ENCODE peak calls at places on chromosomes 16 and 17, in six cellular contexts. One of them, this sample, is unnamed. For H3K9me3, the result is how much of the 10 kb centered on the place peaks cover.

GRCh38 chr17:8375738-8376259 is 705 bp downstream of the KRABD2 start:
- DNase-seq in lower lobe of right lung: no peak
- DNase-seq in ovary: no peak
- DNase-seq in cardiac muscle cell: no peak
- DNase-seq in prostate gland: peak
- DNase-seq in uterus: no peak
- DNase-seq in this sample: no peak

GRCh38 chr16:87581867-87582220 is 20.5 kb upstream of the JPH3 start:
- DNase-seq in uterus: peak
- DNase-seq in ovary: peak
- DNase-seq in prostate gland: peak
- DNase-seq in cardiac muscle cell: peak
- DNase-seq in lower lobe of right lung: no peak
- DNase-seq in this sample: peak

GRCh38 chr17:6756425-6757012 is 673 bp downstream of the XAF1 start:
- DNase-seq in uterus: no peak
- DNase-seq in ovary: peak
- DNase-seq in cardiac muscle cell: no peak
- DNase-seq in prostate gland: no peak
- DNase-seq in lower lobe of right lung: no peak
- DNase-seq in this sample: no peak

GRCh38 chr17:68809148-68809547 is 146.0 kb downstream of the ABCA8 start:
- DNase-seq in lower lobe of right lung: no peak
- DNase-seq in uterus: no peak
- DNase-seq in cardiac muscle cell: no peak
- DNase-seq in prostate gland: no peak
- DNase-seq in ovary: no peak
- DNase-seq in this sample: no peak

GRCh38 chr16:84302111-84302954 is 7.7 kb downstream of the WFDC1 start:
- DNase-seq in lower lobe of right lung: no peak
- DNase-seq in ovary: no peak
- DNase-seq in prostate gland: no peak
- DNase-seq in uterus: no peak
- DNase-seq in cardiac muscle cell: no peak
- DNase-seq in this sample: no peak

GRCh38 chr16:54366943-54367342 is 80.4 kb upstream of the IRX3 start:
- DNase-seq in uterus: no peak
- DNase-seq in ovary: no peak
- DNase-seq in cardiac muscle cell: no peak
- DNase-seq in lower lobe of right lung: no peak
- DNase-seq in prostate gland: no peak
- DNase-seq in this sample: no peak

GRCh38 chr17:29073520-29073919 is 30.6 kb downstream of the PIPOX start:
- DNase-seq in uterus: no peak
- DNase-seq in lower lobe of right lung: no peak
- DNase-seq in cardiac muscle cell: no peak
- DNase-seq in ovary: no peak
- DNase-seq in prostate gland: no peak
- DNase-seq in this sample: no peak

GRCh38 chr16:1775006-1775845 is 2.3 kb upstream of the MRPS34 start:
- DNase-seq in uterus: no peak
- DNase-seq in lower lobe of right lung: no peak
- DNase-seq in prostate gland: no peak
- DNase-seq in ovary: no peak
- DNase-seq in cardiac muscle cell: no peak
- DNase-seq in this sample: peak

GRCh38 chr17:44770526-44770925 is 11.7 kb downstream of the ADAM11 start:
- DNase-seq in ovary: no peak
- DNase-seq in lower lobe of right lung: no peak
- DNase-seq in uterus: no peak
- DNase-seq in prostate gland: no peak
- DNase-seq in cardiac muscle cell: no peak
- DNase-seq in this sample: no peak

GRCh38 chr16:87383522-87384161 is at the start of gene FBXO31:
- DNase-seq in uterus: peak
- DNase-seq in cardiac muscle cell: peak
- DNase-seq in prostate gland: peak
- DNase-seq in lower lobe of right lung: peak
- DNase-seq in ovary: peak
- DNase-seq in this sample: peak

GRCh38 chr16:88078111-88078775 is 127.0 kb downstream of the BANP start:
- DNase-seq in uterus: no peak
- DNase-seq in cardiac muscle cell: no peak
- DNase-seq in ovary: no peak
- DNase-seq in lower lobe of right lung: peak
- DNase-seq in prostate gland: no peak
- DNase-seq in this sample: no peak

GRCh38 chr17:56028837-56029236 is 124.4 kb upstream of the ANKFN1 start:
- DNase-seq in cardiac muscle cell: no peak
- DNase-seq in prostate gland: no peak
- DNase-seq in uterus: no peak
- DNase-seq in ovary: no peak
- DNase-seq in lower lobe of right lung: no peak
- DNase-seq in this sample: no peak

GRCh38 chr17:41415833-41416335 is 8.5 kb downstream of the KRT37 start:
- DNase-seq in lower lobe of right lung: no peak
- DNase-seq in cardiac muscle cell: no peak
- DNase-seq in uterus: peak
- DNase-seq in ovary: peak
- DNase-seq in prostate gland: no peak
- DNase-seq in this sample: peak

GRCh38 chr17:81476097-81476496 is 36.5 kb downstream of the ACTG1 start:
- DNase-seq in prostate gland: no peak
- DNase-seq in uterus: no peak
- DNase-seq in ovary: no peak
- DNase-seq in lower lobe of right lung: no peak
- DNase-seq in cardiac muscle cell: no peak
- DNase-seq in this sample: no peak
- H3K4me3 ChIP-seq in prostate gland: no peak
- H3K4me3 ChIP-seq in uterus: no peak
- H3K4me3 ChIP-seq in ovary: no peak
- H3K4me3 ChIP-seq in lower lobe of right lung: no peak
- H3K4me3 ChIP-seq in cardiac muscle cell: no peak
- H3K4me3 ChIP-seq in this sample: no peak

GRCh38 chr16:13912891-13913290 is 7.1 kb upstream of the ERCC4 start:
- DNase-seq in cardiac muscle cell: no peak
- DNase-seq in lower lobe of right lung: no peak
- DNase-seq in ovary: no peak
- DNase-seq in prostate gland: no peak
- DNase-seq in uterus: no peak
- DNase-seq in this sample: no peak

GRCh38 chr16:13911871-13912270 is 8.1 kb upstream of the ERCC4 start:
- DNase-seq in cardiac muscle cell: no peak
- DNase-seq in lower lobe of right lung: no peak
- DNase-seq in prostate gland: no peak
- DNase-seq in ovary: no peak
- DNase-seq in uterus: no peak
- DNase-seq in this sample: no peak

GRCh38 chr16:13911306-13911705 is 8.6 kb upstream of the ERCC4 start:
- DNase-seq in ovary: no peak
- DNase-seq in lower lobe of right lung: no peak
- DNase-seq in prostate gland: no peak
- DNase-seq in cardiac muscle cell: no peak
- DNase-seq in uterus: no peak
- DNase-seq in this sample: no peak

GRCh38 chr16:13913374-13914292 is 6.3 kb upstream of the ERCC4 start:
- DNase-seq in uterus: no peak
- DNase-seq in lower lobe of right lung: no peak
- DNase-seq in prostate gland: no peak
- DNase-seq in cardiac muscle cell: no peak
- DNase-seq in ovary: no peak
- DNase-seq in this sample: no peak

GRCh38 chr16:13915033-13915635 is 4.8 kb upstream of the ERCC4 start:
- DNase-seq in uterus: no peak
- DNase-seq in cardiac muscle cell: no peak
- DNase-seq in ovary: no peak
- DNase-seq in lower lobe of right lung: no peak
- DNase-seq in prostate gland: no peak
- DNase-seq in this sample: no peak
- TF ChIP-seq CTCF in uterus: no peak
- TF ChIP-seq CTCF in cardiac muscle cell: no peak
- TF ChIP-seq CTCF in ovary: no peak
- TF ChIP-seq CTCF in lower lobe of right lung: no peak
- TF ChIP-seq CTCF in prostate gland: no peak
- TF ChIP-seq CTCF in this sample: no peak

DNA sequence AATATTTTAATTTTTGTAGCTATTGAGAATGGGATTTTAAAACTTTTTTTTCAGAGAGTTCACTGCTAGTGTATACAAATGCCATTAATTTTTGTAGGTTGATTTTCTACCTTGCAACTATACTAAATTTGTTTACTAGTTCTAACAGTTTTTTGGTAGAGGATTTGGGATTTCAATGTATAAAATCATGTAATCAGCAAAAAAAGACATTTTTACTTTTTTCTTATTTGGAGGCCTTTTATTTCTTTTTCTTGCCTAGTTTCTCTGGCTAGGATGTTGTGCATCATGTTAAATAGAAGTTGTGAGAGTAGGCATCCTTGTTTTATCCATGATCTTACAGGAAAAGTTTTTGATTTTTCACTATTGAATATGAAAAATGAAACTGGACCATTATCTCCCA is 602.9 kb upstream of the KIF2B start:
- DNase-seq in prostate gland: no peak
- DNase-seq in cardiac muscle cell: no peak
- DNase-seq in ovary: no peak
- DNase-seq in lower lobe of right lung: no peak
- DNase-seq in uterus: no peak
- DNase-seq in this sample: no peak
- H3K9me3 ChIP-seq in prostate gland: under half
- H3K9me3 ChIP-seq in cardiac muscle cell: under half
- H3K9me3 ChIP-seq in ovary: under half
- H3K9me3 ChIP-seq in lower lobe of right lung: under half
- H3K9me3 ChIP-seq in uterus: under half
- H3K9me3 ChIP-seq in this sample: under half

GRCh38 chr16:11603331-11603750 is 16.6 kb upstream of the LITAF start:
- DNase-seq in ovary: peak
- DNase-seq in uterus: no peak
- DNase-seq in prostate gland: no peak
- DNase-seq in cardiac muscle cell: peak
- DNase-seq in lower lobe of right lung: peak
- DNase-seq in this sample: no peak
- H3K4me3 ChIP-seq in ovary: no peak
- H3K4me3 ChIP-seq in uterus: no peak
- H3K4me3 ChIP-seq in prostate gland: no peak
- H3K4me3 ChIP-seq in cardiac muscle cell: no peak
- H3K4me3 ChIP-seq in lower lobe of right lung: no peak
- H3K4me3 ChIP-seq in this sample: no peak

GRCh38 chr17:17751996-17752821 is 71.0 kb downstream of the RAI1 start:
- DNase-seq in uterus: peak
- DNase-seq in lower lobe of right lung: peak
- DNase-seq in ovary: peak
- DNase-seq in cardiac muscle cell: peak
- DNase-seq in prostate gland: peak
- DNase-seq in this sample: peak
- TF ChIP-seq CTCF in uterus: peak
- TF ChIP-seq CTCF in lower lobe of right lung: peak
- TF ChIP-seq CTCF in ovary: no peak
- TF ChIP-seq CTCF in cardiac muscle cell: peak
- TF ChIP-seq CTCF in prostate gland: no peak
- TF ChIP-seq CTCF in this sample: peak

GRCh38 chr17:82602487-82602886 is 45.8 kb downstream of the WDR45B start:
- DNase-seq in uterus: no peak
- DNase-seq in cardiac muscle cell: no peak
- DNase-seq in ovary: no peak
- DNase-seq in prostate gland: no peak
- DNase-seq in lower lobe of right lung: no peak
- DNase-seq in this sample: no peak

GRCh38 chr17:82600731-82601446 is 47.4 kb downstream of the WDR45B start:
- DNase-seq in lower lobe of right lung: no peak
- DNase-seq in uterus: no peak
- DNase-seq in cardiac muscle cell: no peak
- DNase-seq in prostate gland: no peak
- DNase-seq in ovary: no peak
- DNase-seq in this sample: no peak

GRCh38 chr17:82598256-82599011 is 49.8 kb downstream of the WDR45B start:
- DNase-seq in prostate gland: no peak
- DNase-seq in ovary: no peak
- DNase-seq in cardiac muscle cell: peak
- DNase-seq in uterus: no peak
- DNase-seq in lower lobe of right lung: peak
- DNase-seq in this sample: no peak

GRCh38 chr17:82601447-82602000 is 46.7 kb downstream of the WDR45B start:
- DNase-seq in cardiac muscle cell: no peak
- DNase-seq in lower lobe of right lung: no peak
- DNase-seq in uterus: no peak
- DNase-seq in ovary: no peak
- DNase-seq in prostate gland: no peak
- DNase-seq in this sample: no peak

GRCh38 chr17:82599674-82600661 is 48.3 kb downstream of the WDR45B start:
- DNase-seq in prostate gland: no peak
- DNase-seq in lower lobe of right lung: peak
- DNase-seq in uterus: no peak
- DNase-seq in ovary: no peak
- DNase-seq in cardiac muscle cell: no peak
- DNase-seq in this sample: no peak
- H3K9me3 ChIP-seq in prostate gland: under half
- H3K9me3 ChIP-seq in lower lobe of right lung: under half
- H3K9me3 ChIP-seq in uterus: under half
- H3K9me3 ChIP-seq in ovary: under half
- H3K9me3 ChIP-seq in cardiac muscle cell: under half
- H3K9me3 ChIP-seq in this sample: under half

This sample was measured in body of pancreas.